ENCODE peak calls at places on chromosome 19, in ten cellular contexts. B is lower lobe of right lung; S is CD4-positive, alpha-beta T cell; L is esophagus squamous epithelium; K is suprapubic skin; I is fibroblast of lung; J is BJ; U is endothelial cell; R is CD8-positive, alpha-beta T cell; G is tibial nerve. V is an unnamed sample.

GRCh38 chr19:6364353-6364752 is 3.0 kb downstream of the CLPP start:
- DNase-seq in R (no peak), G (no peak), I (no peak), S (no peak), U (no peak), J (no peak), B (no peak), K (no peak), L (no peak), V (no peak)

GRCh38 chr19:46107371-46107770 is 17.1 kb downstream of the IGFL3 start:
- DNase-seq in R (no peak), U (no peak), K (no peak), I (no peak), B (no peak), G (no peak), S (no peak), L (no peak), J (no peak), V (no peak)

GRCh38 chr19:42206871-42207755 is 10.4 kb downstream of the DEDD2 start:
- DNase-seq in L (no peak), S (no peak), I (no peak), J (no peak), R (no peak), G (no peak), U (no peak), K (no peak), B (no peak), V (no peak)

GRCh38 chr19:17429661-17430101 is 9.8 kb downstream of the MVB12A start:
- DNase-seq in I (no peak), S (no peak), B (no peak), J (no peak), G (no peak), R (no peak), L (no peak), K (no peak), U (no peak), V (no peak)

GRCh38 chr19:46192990-46193650 is 36.4 kb upstream of the IGFL1 start:
- DNase-seq in R (no peak), U (no peak), I (peak), K (peak), B (no peak), G (no peak), J (peak), S (no peak), L (no peak), V (no peak)

GRCh38 chr19:5587071-5587455 is 19.3 kb upstream of the TINCR start:
- DNase-seq in S (no peak), K (no peak), I (no peak), G (no peak), J (no peak), L (no peak), B (no peak), R (no peak), U (no peak), V (no peak)

GRCh38 chr19:48292798-48293197 is 22.9 kb downstream of the ZNF114 start:
- DNase-seq in G (no peak), L (no peak), B (no peak), I (peak), K (no peak), U (no peak), S (no peak), J (no peak), R (no peak), V (no peak)

GRCh38 chr19:43318203-43318602 is 35.3 kb upstream of the CD177 start:
- DNase-seq in I (no peak), G (no peak), B (no peak), L (no peak), R (no peak), S (no peak), J (no peak), U (no peak), K (no peak), V (no peak)

GRCh38 chr19:45171211-45171623 is 6.8 kb downstream of the TRAPPC6A start:
- DNase-seq in J (no peak), R (no peak), I (no peak), G (no peak), B (no peak), S (peak), K (no peak), L (no peak), U (peak), V (no peak)

GRCh38 chr19:46821512-46822359 is 28.9 kb downstream of the AP2S1 start:
- DNase-seq in S (peak), I (no peak), U (no peak), R (peak), G (no peak), L (no peak), J (no peak), B (peak), K (no peak), V (peak)

GRCh38 chr19:20482721-20483120 is 82.9 kb downstream of the ZNF737 start:
- DNase-seq in G (no peak), I (no peak), L (no peak), S (peak), B (peak), K (no peak), U (no peak), J (no peak), R (no peak), V (no peak)

GRCh38 chr19:18150776-18151624 is 2.0 kb upstream of the PIK3R2 start:
- DNase-seq in L (no peak), K (no peak), J (no peak), R (no peak), S (no peak), G (no peak), I (no peak), B (no peak), U (no peak), V (no peak)

GRCh38 chr19:48571378-48572162 is 19.6 kb downstream of the SULT2B1 start:
- DNase-seq in B (peak), I (no peak), U (no peak), R (no peak), J (no peak), K (no peak), L (no peak), G (no peak), S (no peak), V (no peak)

GRCh38 chr19:58417071-58417470 is 8.6 kb downstream of the ZNF584 start:
- DNase-seq in U (no peak), B (no peak), I (no peak), J (no peak), R (no peak), G (no peak), L (no peak), S (no peak), K (no peak), V (no peak)

GRCh38 chr19:31546561-31546960 is 197.3 kb upstream of the TSHZ3 start:
- DNase-seq in L (no peak), B (no peak), S (no peak), U (no peak), K (no peak), R (no peak), I (no peak), J (no peak), G (no peak), V (no peak)

GRCh38 chr19:31545766-31546165 is 196.5 kb upstream of the TSHZ3 start:
- DNase-seq in U (no peak), J (no peak), L (no peak), R (no peak), S (no peak), B (no peak), K (no peak), G (no peak), I (no peak), V (no peak)

GRCh38 chr19:31553844-31554215 is 204.6 kb upstream of the TSHZ3 start:
- DNase-seq in R (no peak), G (peak), I (peak), S (no peak), L (no peak), J (no peak), B (no peak), U (no peak), K (no peak), V (no peak)

GRCh38 chr19:31553112-31553843 is 204.0 kb upstream of the TSHZ3 start:
- DNase-seq in K (no peak), R (no peak), G (peak), U (no peak), B (no peak), J (no peak), L (no peak), S (no peak), I (no peak), V (no peak)

DNA sequence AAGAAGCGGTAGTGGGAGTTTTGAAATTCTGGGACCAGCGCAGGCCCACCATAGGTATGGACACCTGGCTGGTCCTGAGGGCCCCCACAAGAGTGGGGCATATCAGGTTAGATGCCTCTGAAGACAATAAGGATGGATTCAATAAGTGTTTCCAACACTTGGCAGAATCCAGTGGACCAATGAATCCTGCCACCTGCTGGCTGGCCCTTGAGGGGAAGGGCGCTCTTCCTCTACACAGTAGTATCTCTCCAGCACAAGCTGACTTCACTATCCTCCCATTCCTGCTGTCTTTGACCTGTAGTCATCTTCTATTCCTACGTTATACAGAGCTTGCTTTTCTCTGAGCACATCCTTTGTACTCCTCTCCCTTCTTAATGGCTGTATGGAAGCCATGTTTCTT is 199.7 kb upstream of the TSHZ3 start:
- DNase-seq in K (no peak), U (peak), G (no peak), L (no peak), B (no peak), J (no peak), S (no peak), I (peak), R (no peak), V (no peak)
- TF ChIP-seq CTCF in K (peak), U (peak), G (no peak), L (peak), B (peak), J (peak), S (no peak), I (peak), R (no peak), V (no peak)

GRCh38 chr19:30249911-30250310 is 122.3 kb upstream of the ZNF536 start:
- DNase-seq in R (no peak), I (no peak), G (no peak), K (no peak), J (no peak), U (no peak), L (no peak), B (no peak), S (no peak), V (no peak)
- TF ChIP-seq CTCF in R (no peak), I (no peak), G (no peak), K (no peak), J (no peak), U (no peak), L (no peak), B (no peak), S (no peak), V (no peak)

GRCh38 chr19:39845621-39846175 is 481 bp downstream of the FBL start:
- DNase-seq in I (no peak), R (no peak), L (no peak), U (no peak), G (no peak), B (no peak), J (no peak), S (no peak), K (no peak), V (no peak)
- TF ChIP-seq CTCF in I (no peak), R (no peak), L (no peak), U (no peak), G (no peak), B (no peak), J (peak), S (no peak), K (no peak), V (peak)

GRCh38 chr19:768424-768823 is 17.5 kb downstream of the MISP start:
- DNase-seq in U (no peak), L (no peak), S (no peak), G (no peak), J (peak), I (peak), K (no peak), R (no peak), B (no peak), V (no peak)

GRCh38 chr19:772043-772442 is 21.1 kb downstream of the MISP start:
- DNase-seq in G (no peak), L (no peak), J (no peak), R (no peak), B (no peak), U (no peak), I (no peak), K (no peak), S (no peak), V (no peak)

GRCh38 chr19:772730-773436 is 22.0 kb downstream of the MISP start:
- DNase-seq in R (no peak), L (no peak), U (peak), J (no peak), K (no peak), S (no peak), G (no peak), I (no peak), B (no peak), V (no peak)

GRCh38 chr19:769610-770009 is 18.7 kb downstream of the MISP start:
- DNase-seq in U (no peak), G (no peak), B (no peak), S (no peak), J (no peak), L (no peak), R (no peak), I (no peak), K (no peak), V (no peak)

DNA sequence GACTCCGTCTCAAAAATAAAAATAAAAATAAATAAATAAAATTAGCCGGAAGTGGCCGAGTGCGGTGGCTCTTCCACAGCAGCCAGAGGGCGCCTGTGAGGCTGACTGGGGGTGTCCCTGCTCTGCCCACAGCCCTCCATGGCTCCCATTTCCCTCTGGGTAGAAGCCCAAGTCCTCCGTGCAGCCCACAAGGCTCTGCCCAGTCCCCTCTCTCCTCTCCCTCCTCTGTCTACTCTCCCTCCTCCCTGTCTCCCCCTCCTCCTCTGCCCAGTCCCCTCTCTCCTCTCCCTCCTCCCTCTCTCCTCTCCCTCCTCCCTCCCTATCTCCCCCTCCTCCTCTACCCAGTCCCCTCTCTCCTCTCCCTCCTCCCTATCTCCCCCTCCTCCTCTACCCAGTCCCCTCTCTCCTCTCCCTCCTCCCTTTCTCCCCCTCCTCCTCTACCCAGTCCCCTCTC is 20.4 kb downstream of the MISP start:
- DNase-seq in G (no peak), K (no peak), J (no peak), U (peak), L (no peak), I (peak), S (no peak), B (no peak), R (no peak), V (peak)
- TF ChIP-seq CTCF in G (peak), K (peak), J (peak), U (peak), L (peak), I (peak), S (no peak), B (peak), R (no peak), V (peak)

GRCh38 chr19:3080281-3080680 is 13.9 kb upstream of the GNA11 start:
- DNase-seq in I (peak), L (no peak), G (no peak), S (no peak), K (no peak), B (no peak), R (no peak), U (no peak), J (no peak), V (no peak)
- TF ChIP-seq CTCF in I (no peak), L (no peak), G (no peak), S (no peak), K (no peak), B (no peak), R (no peak), U (no peak), J (no peak), V (no peak)

GRCh38 chr19:50496189-50497029 is 14.6 kb downstream of the JOSD2 start:
- DNase-seq in I (no peak), L (no peak), J (no peak), S (no peak), B (peak), U (no peak), R (no peak), G (no peak), K (no peak), V (no peak)
- TF ChIP-seq CTCF in I (no peak), L (no peak), J (no peak), S (no peak), B (no peak), U (no peak), R (no peak), G (peak), K (no peak), V (no peak)

GRCh38 chr19:38395381-38396127 is 7.1 kb downstream of the SPRED3 start:
- DNase-seq in I (no peak), U (no peak), L (no peak), B (no peak), S (peak), J (no peak), R (no peak), G (no peak), K (no peak), V (peak)
- TF ChIP-seq CTCF in I (no peak), U (no peak), L (no peak), B (no peak), S (no peak), J (no peak), R (no peak), G (no peak), K (no peak), V (no peak)

GRCh38 chr19:13234518-13234917 is 84.3 kb downstream of the IER2 start:
- DNase-seq in K (no peak), R (peak), S (peak), G (no peak), J (no peak), I (peak), B (peak), U (no peak), L (no peak), V (peak)
- TF ChIP-seq CTCF in K (peak), R (peak), S (peak), G (no peak), J (peak), I (peak), B (peak), U (peak), L (peak), V (peak)

GRCh38 chr19:19217110-19217509 is 5.4 kb downstream of the NCAN start:
- DNase-seq in K (no peak), S (no peak), B (no peak), U (no peak), J (no peak), R (no peak), I (peak), G (no peak), L (no peak), V (no peak)
- TF ChIP-seq CTCF in K (no peak), S (no peak), B (no peak), U (no peak), J (no peak), R (no peak), I (no peak), G (no peak), L (no peak), V (no peak)

GRCh38 chr19:35143818-35144217 is 763 bp downstream of the FXYD7 start:
- DNase-seq in J (no peak), G (no peak), U (no peak), I (no peak), S (no peak), B (no peak), L (no peak), R (no peak), K (no peak), V (no peak)

GRCh38 chr19:35144259-35144599 is 1.2 kb downstream of the FXYD7 start:
- DNase-seq in I (no peak), L (no peak), R (no peak), K (no peak), U (no peak), G (no peak), S (no peak), B (no peak), J (no peak), V (no peak)

GRCh38 chr19:35141627-35142401 is 1.2 kb upstream of the FXYD7 start:
- DNase-seq in B (no peak), K (no peak), L (no peak), G (no peak), I (no peak), U (no peak), J (no peak), S (no peak), R (no peak), V (no peak)

GRCh38 chr19:35143231-35143715 is at the start of gene FXYD7:
- DNase-seq in U (peak), J (no peak), R (no peak), G (no peak), L (no peak), I (no peak), K (no peak), S (no peak), B (no peak), V (no peak)

GRCh38 chr19:35142531-35143230 is 374 bp upstream of the FXYD7 start:
- DNase-seq in G (no peak), L (no peak), S (peak), I (peak), J (no peak), U (peak), K (no peak), R (peak), B (no peak), V (peak)
- TF ChIP-seq CTCF in G (peak), L (peak), S (peak), I (peak), J (peak), U (peak), K (peak), R (peak), B (peak), V (peak)

V was measured in GM13976.